ENCODE peak calls at places on chromosomes 7 and 10, in ten cellular contexts. P is HepG2, A is uterus, H is pancreas, B is breast epithelium, F is body of pancreas, V is adipocyte, K is mammary epithelial cell, Y is K562, J is ovary. U is an unnamed sample. For H3K4me1, the result is how much of the 10 kb centered on the place peaks cover.

GRCh38 chr7:124085168-124085567 is 52.3 kb upstream of the TMEM229A start:
- DNase-seq in H (peak), P (no peak), F (peak), J (no peak), Y (no peak), K (peak), V (no peak), B (no peak), A (no peak), U (no peak)

GRCh38 chr10:79070091-79070610 is 1.4 kb downstream of the ZMIZ1 start:
- DNase-seq in V (peak), B (no peak), Y (peak), F (peak), K (no peak), A (no peak), H (peak), P (no peak), J (peak), U (peak)

GRCh38 chr10:31623466-31623865 is 304.4 kb downstream of the ZEB1 start:
- DNase-seq in A (peak), P (no peak), B (no peak), V (peak), K (no peak), J (no peak), F (no peak), H (no peak), Y (no peak), U (no peak)

GRCh38 chr7:102208826-102209225 is 77.8 kb upstream of the SH2B2 start:
- DNase-seq in F (no peak), Y (no peak), A (no peak), J (no peak), V (no peak), K (no peak), H (no peak), B (no peak), P (no peak), U (no peak)

GRCh38 chr10:63521389-63522128 is at the start of gene REEP3:
- DNase-seq in A (peak), V (peak), B (peak), J (peak), Y (peak), H (peak), P (peak), F (peak), K (peak), U (peak)

GRCh38 chr7:112462236-112462635 is 12.0 kb downstream of the IFRD1 start:
- DNase-seq in V (peak), A (peak), J (peak), H (peak), K (peak), F (peak), B (peak), Y (no peak), P (peak), U (no peak)

GRCh38 chr10:75201793-75202307 is 8.7 kb upstream of the VDAC2 start:
- DNase-seq in P (peak), Y (no peak), F (no peak), A (no peak), H (no peak), V (no peak), B (no peak), J (no peak), K (no peak), U (peak)

GRCh38 chr10:59173414-59173813 is 3.0 kb upstream of the PHYHIPL start:
- DNase-seq in P (no peak), Y (no peak), H (no peak), V (no peak), F (no peak), J (no peak), A (no peak), B (no peak), K (peak), U (no peak)

GRCh38 chr10:22246680-22247391 is 29.0 kb upstream of the EBLN1 start:
- DNase-seq in J (no peak), P (peak), Y (peak), H (no peak), K (peak), F (no peak), V (peak), A (no peak), B (no peak), U (no peak)

GRCh38 chr10:78560393-78560688 is 508.4 kb upstream of the ZMIZ1 start:
- DNase-seq in B (no peak), A (no peak), V (no peak), J (no peak), P (no peak), F (no peak), Y (no peak), K (no peak), H (no peak), U (no peak)

GRCh38 chr7:47482013-47482761 is 99.7 kb downstream of the TNS3 start:
- DNase-seq in V (peak), A (no peak), Y (peak), K (peak), P (no peak), F (peak), H (peak), J (no peak), B (no peak), U (peak)

GRCh38 chr7:81725496-81726117 is 44.2 kb downstream of the HGF start:
- DNase-seq in B (no peak), V (peak), J (no peak), Y (no peak), F (no peak), H (no peak), A (no peak), P (no peak), K (no peak), U (no peak)

GRCh38 chr7:131627589-131628212 is 71.3 kb upstream of the PODXL start:
- DNase-seq in J (no peak), K (no peak), F (no peak), B (no peak), Y (no peak), A (no peak), H (no peak), V (no peak), P (no peak), U (no peak)

GRCh38 chr7:4066206-4066605 is 615.9 kb upstream of the FOXK1 start:
- DNase-seq in P (no peak), V (no peak), H (no peak), Y (no peak), B (no peak), J (no peak), K (no peak), F (no peak), A (no peak), U (no peak)

GRCh38 chr10:46552526-46553237 is 3.8 kb downstream of the GPRIN2 start:
- DNase-seq in B (no peak), Y (no peak), K (no peak), F (no peak), H (no peak), V (no peak), J (no peak), A (peak), P (no peak), U (peak)

GRCh38 chr7:21108182-21108581 is 319.7 kb upstream of the SP4 start:
- DNase-seq in Y (no peak), K (no peak), B (no peak), A (no peak), J (no peak), P (no peak), V (no peak), H (peak), F (peak), U (no peak)

GRCh38 chr7:4725014-4725951 is 43.2 kb downstream of the FOXK1 start:
- DNase-seq in H (peak), F (peak), A (peak), V (peak), K (peak), J (peak), B (peak), Y (no peak), P (peak), U (peak)

GRCh38 chr10:71085689-71086438 is 126.5 kb upstream of the UNC5B start:
- DNase-seq in K (no peak), H (no peak), A (no peak), B (peak), Y (no peak), F (peak), P (no peak), V (no peak), J (no peak), U (peak)

GRCh38 chr10:17742918-17743317 is 9.1 kb upstream of the TMEM236 start:
- DNase-seq in A (peak), K (peak), Y (peak), B (no peak), P (peak), V (peak), H (peak), J (peak), F (peak), U (peak)

GRCh38 chr10:34075269-34075926 is 739.7 kb downstream of the PARD3 start:
- DNase-seq in V (no peak), B (peak), A (peak), P (peak), F (no peak), H (no peak), Y (no peak), K (no peak), J (no peak), U (no peak)

GRCh38 chr7:142319970-142320369 is 62.1 kb upstream of the PRSS58 start:
- DNase-seq in B (no peak), F (no peak), K (no peak), A (no peak), P (no peak), Y (peak), V (no peak), J (no peak), H (no peak), U (no peak)

GRCh38 chr7:33646992-33647391 is 258.3 kb upstream of the BMPER start:
- DNase-seq in K (no peak), P (no peak), F (no peak), B (no peak), V (no peak), Y (no peak), H (no peak), A (no peak), J (no peak), U (no peak)

GRCh38 chr7:140212100-140212881 is 35.5 kb upstream of the KDM7A start:
- DNase-seq in V (no peak), J (no peak), K (peak), B (no peak), F (no peak), P (no peak), Y (no peak), H (no peak), A (no peak), U (no peak)

GRCh38 chr7:20200361-20200760 is 16.8 kb downstream of the MACC1 start:
- DNase-seq in H (no peak), Y (no peak), J (no peak), K (no peak), P (no peak), V (no peak), B (no peak), F (no peak), A (no peak), U (no peak)

GRCh38 chr10:58775960-58776574 is 263.4 kb downstream of the BICC1 start:
- DNase-seq in H (no peak), A (peak), V (peak), P (no peak), B (no peak), F (no peak), J (peak), K (peak), Y (no peak), U (no peak)

GRCh38 chr10:86992456-86992855 is 24.2 kb downstream of the ADIRF start:
- DNase-seq in V (peak), F (no peak), Y (no peak), P (no peak), H (no peak), K (no peak), J (no peak), B (no peak), A (no peak), U (no peak)

GRCh38 chr10:3424102-3424803 is 251.7 kb upstream of the PITRM1 start:
- DNase-seq in B (no peak), Y (peak), A (no peak), P (no peak), H (peak), J (no peak), F (no peak), K (no peak), V (peak), U (no peak)

GRCh38 chr10:28677889-28678686 is 767 bp downstream of the BAMBI start:
- DNase-seq in H (no peak), K (peak), A (peak), F (peak), Y (peak), J (peak), B (no peak), V (peak), P (no peak), U (no peak)

GRCh38 chr7:24755541-24756416 is 1.5 kb downstream of the GSDME start:
- DNase-seq in F (no peak), Y (no peak), J (no peak), B (no peak), K (peak), A (no peak), V (no peak), P (peak), H (no peak), U (no peak)

GRCh38 chr7:5597772-5598171 is 174.1 kb upstream of the TNRC18 start:
- DNase-seq in F (no peak), P (no peak), B (no peak), K (no peak), A (no peak), J (peak), V (peak), Y (peak), H (no peak), U (no peak)

GRCh38 chr7:113291058-113291457 is 172.7 kb upstream of the SMIM30 start:
- DNase-seq in F (no peak), K (no peak), A (no peak), Y (no peak), P (no peak), H (no peak), V (no peak), B (no peak), J (no peak), U (no peak)

DNA sequence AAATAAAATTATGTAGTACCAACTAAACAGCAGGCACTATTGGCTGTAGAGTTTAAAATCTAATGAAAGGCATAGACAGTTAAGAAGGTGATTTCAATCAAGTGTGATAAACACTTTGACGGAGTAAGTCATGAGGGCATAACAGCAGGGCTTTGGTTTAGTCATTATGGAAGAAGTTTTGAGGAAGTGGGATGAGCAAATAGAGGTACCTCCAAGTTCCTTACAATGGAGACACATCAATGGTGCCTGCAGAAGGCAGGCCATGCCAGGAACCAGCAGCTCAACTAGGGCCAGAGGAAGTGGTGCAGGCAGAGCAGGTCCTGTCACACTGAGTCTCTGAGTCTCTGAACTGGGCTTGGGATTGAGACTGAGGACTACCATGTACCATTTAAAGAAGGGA is 208.9 kb upstream of the POM121L12 start:
- DNase-seq in H (no peak), V (no peak), B (no peak), P (no peak), J (no peak), A (no peak), Y (no peak), F (no peak), K (no peak), U (no peak)
- H3K4me1 ChIP-seq in H (under half), V (under half), B (under half), P (under half), J (under half), A (under half), Y (under half), F (under half), K (under half), U (under half)

DNA sequence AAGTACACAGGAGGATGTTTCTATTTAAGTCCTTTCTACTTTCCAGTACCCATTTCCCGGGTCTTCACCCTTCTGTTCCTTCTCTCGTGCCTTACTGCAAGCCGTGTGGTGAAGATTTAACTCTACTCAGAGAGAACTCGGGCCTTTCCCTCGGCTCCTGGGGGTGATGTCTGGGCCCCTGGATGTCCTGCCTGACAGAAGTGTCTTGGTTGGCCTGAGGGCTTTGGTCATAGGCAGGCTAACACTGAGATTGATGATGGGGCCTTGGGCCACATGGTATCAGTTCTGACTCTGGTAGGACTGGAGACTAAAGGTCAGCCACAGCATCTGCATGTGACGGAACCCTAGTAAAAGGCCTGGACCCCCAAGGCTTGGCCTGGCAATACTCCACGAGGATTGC is 80.4 kb downstream of the CHST15 start:
- DNase-seq in Y (no peak), V (no peak), K (no peak), H (no peak), B (no peak), P (no peak), F (no peak), A (no peak), J (no peak), U (no peak)
- H3K4me1 ChIP-seq in Y (under half), V (under half), K (under half), H (under half), B (under half), P (under half), F (under half), A (under half), J (under half), U (under half)

GRCh38 chr7:74030861-74031260 is 2.9 kb downstream of the ELN start:
- DNase-seq in V (no peak), Y (no peak), B (no peak), P (no peak), J (no peak), A (no peak), H (no peak), K (no peak), F (no peak), U (no peak)
- H3K4me1 ChIP-seq in V (half or more), Y (under half), B (under half), P (under half), J (under half), A (under half), H (half or more), K (under half), F (half or more), U (half or more)

DNA sequence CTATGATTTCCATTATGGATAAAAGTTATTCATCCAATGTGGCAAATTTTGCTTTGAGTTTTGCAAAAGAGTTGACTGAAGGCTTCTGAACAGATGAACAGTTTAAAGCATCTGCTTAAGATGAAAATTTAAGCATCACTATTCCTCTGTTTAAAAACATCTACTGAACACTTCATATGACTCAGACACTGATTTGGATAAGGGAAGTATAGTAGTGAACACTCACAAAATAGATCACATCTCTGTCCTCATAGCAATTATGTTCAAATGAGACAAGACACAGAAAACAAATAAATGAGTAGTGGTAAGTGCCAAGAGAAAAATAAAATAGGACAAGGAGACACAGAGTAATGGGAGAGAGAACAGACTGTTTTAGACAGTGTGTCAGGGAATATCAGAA is 157.2 kb downstream of the MBL2 start:
- DNase-seq in V (no peak), J (no peak), P (no peak), K (no peak), H (no peak), A (no peak), Y (no peak), B (no peak), F (no peak), U (no peak)
- H3K4me1 ChIP-seq in V (under half), J (under half), P (under half), K (under half), H (under half), A (under half), Y (under half), B (under half), F (under half), U (under half)

GRCh38 chr10:90588222-90588621 is 269.6 kb downstream of the HTR7 start:
- DNase-seq in Y (no peak), F (no peak), A (no peak), V (no peak), P (no peak), J (no peak), H (no peak), K (no peak), B (no peak), U (no peak)
- H3K4me1 ChIP-seq in Y (under half), F (under half), A (under half), V (under half), P (under half), J (under half), H (under half), K (under half), B (under half), U (under half)

DNA sequence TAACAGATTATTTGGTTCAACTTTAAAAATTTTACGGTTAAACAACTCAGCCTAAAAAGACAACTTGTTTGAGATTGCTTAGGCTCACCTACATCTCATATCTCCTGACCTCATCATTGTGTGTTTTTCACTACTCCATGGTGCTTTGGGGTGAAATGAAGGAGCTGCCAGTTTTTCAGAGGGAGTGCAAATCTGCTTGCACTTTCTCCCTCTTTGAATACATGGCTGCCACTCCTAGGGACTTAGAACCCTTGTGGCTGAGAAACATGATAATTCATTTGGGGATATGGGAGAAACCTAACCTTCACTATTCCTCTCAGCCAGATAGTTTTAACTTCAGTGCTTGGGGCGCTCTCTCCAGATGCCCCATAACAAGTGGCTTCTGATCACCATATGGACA is 2.7 kb downstream of the CCSER2 start:
- DNase-seq in P (no peak), J (no peak), K (no peak), B (no peak), A (no peak), F (no peak), Y (no peak), V (no peak), H (no peak), U (no peak)
- H3K4me1 ChIP-seq in P (half or more), J (under half), K (under half), B (under half), A (under half), F (under half), Y (under half), V (under half), H (under half), U (under half)

GRCh38 chr7:157596471-157596870 is 259.7 kb downstream of the DNAJB6 start:
- DNase-seq in P (no peak), J (no peak), B (no peak), H (no peak), Y (no peak), A (no peak), K (no peak), V (no peak), F (no peak), U (no peak)

GRCh38 chr7:157594306-157594705 is 257.5 kb downstream of the DNAJB6 start:
- DNase-seq in J (no peak), P (no peak), F (no peak), H (no peak), Y (no peak), A (no peak), V (no peak), K (no peak), B (no peak), U (no peak)

GRCh38 chr7:157597562-157597961 is 260.8 kb downstream of the DNAJB6 start:
- DNase-seq in P (no peak), A (no peak), Y (no peak), F (no peak), V (no peak), J (no peak), K (no peak), B (no peak), H (no peak), U (no peak)

GRCh38 chr7:157595086-157595855 is 258.5 kb downstream of the DNAJB6 start:
- DNase-seq in Y (no peak), B (no peak), H (no peak), J (no peak), A (no peak), F (no peak), V (no peak), P (no peak), K (no peak), U (no peak)

DNA sequence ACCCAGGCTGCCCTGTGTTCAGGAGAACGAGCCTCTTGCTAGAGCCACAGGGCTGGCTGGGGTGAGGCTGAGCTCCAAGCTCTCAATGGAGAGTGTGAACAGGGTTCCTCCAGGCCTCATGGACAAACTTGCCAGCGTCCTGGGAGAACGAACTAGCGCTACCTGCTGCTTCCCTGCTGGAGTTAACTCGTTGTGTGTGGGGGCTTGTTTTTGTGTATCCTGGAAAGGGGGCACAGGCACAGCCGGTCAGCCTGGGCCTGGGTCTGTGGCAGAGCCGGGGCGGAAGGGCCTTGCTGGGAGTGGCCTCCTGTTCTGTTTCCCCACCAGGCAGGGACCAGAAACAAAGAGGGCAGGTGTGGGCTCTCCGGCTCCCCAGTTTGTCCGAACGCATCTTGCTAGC is 259.2 kb downstream of the DNAJB6 start:
- DNase-seq in F (no peak), B (no peak), V (no peak), P (no peak), J (no peak), Y (no peak), A (no peak), K (no peak), H (no peak), U (no peak)
- H3K4me1 ChIP-seq in F (under half), B (under half), V (under half), P (under half), J (under half), Y (under half), A (under half), K (under half), H (under half), U (under half)